ENCODE peak calls at places on chromosome 3, in eight cellular contexts. N, I, C, H, K, L, S and T are unnamed samples.
A peak's percentile ranks its signal among the peaks of the same experiment; 100 is the strongest.

GRCh38 chr3:138935864-138936762 is 10.8 kb downstream of the FOXL2 start:
- DNase-seq in N (peak; percentile 41), I (peak; percentile 13), C (peak; percentile 39), H (peak; percentile 83), K (no peak), L (peak; percentile 29), S (peak; percentile 71), T (peak; percentile 96)

GRCh38 chr3:12707425-12707824 is 43.5 kb upstream of the RAF1 start:
- DNase-seq in N (peak; percentile 44), I (no peak), C (no peak), H (no peak), K (peak; percentile 75), L (peak; percentile 37), S (no peak), T (no peak)

GRCh38 chr3:113626513-113627371 is 69.7 kb downstream of the USF3 start:
- DNase-seq in N (peak; percentile 57), I (peak; percentile 39), C (peak; percentile 64), H (peak; percentile 82), K (peak; percentile 55), L (peak; percentile 58), S (peak; percentile 32), T (peak; percentile 79)

GRCh38 chr3:149363053-149363452 is 14.4 kb downstream of the TM4SF1 start:
- DNase-seq in N (peak; percentile 42), I (peak; percentile 12), C (no peak), H (no peak), K (no peak), L (peak; percentile 86), S (no peak), T (no peak)

GRCh38 chr3:96814581-96815567 is at the start of gene EPHA6:
- DNase-seq in N (peak; percentile 3), I (no peak), C (no peak), H (no peak), K (no peak), L (no peak), S (no peak), T (peak; percentile 20)

GRCh38 chr3:12997387-12997786 is 75.8 kb downstream of the IQSEC1 start:
- DNase-seq in N (no peak), I (no peak), C (no peak), H (no peak), K (no peak), L (no peak), S (no peak), T (no peak)

GRCh38 chr3:13046569-13047279 is 26.5 kb downstream of the IQSEC1 start:
- DNase-seq in N (no peak), I (no peak), C (no peak), H (no peak), K (no peak), L (no peak), S (no peak), T (no peak)

GRCh38 chr3:99808163-99808794 is 9.4 kb upstream of the CMSS1 start:
- DNase-seq in N (peak; percentile 79), I (peak; percentile 47), C (peak; percentile 73), H (peak; percentile 83), K (peak; percentile 69), L (peak; percentile 84), S (peak; percentile 40), T (peak; percentile 64)

GRCh38 chr3:185205865-185206264 is 48.0 kb downstream of the EHHADH start:
- DNase-seq in N (no peak), I (no peak), C (no peak), H (no peak), K (no peak), L (no peak), S (no peak), T (no peak)

GRCh38 chr3:53175613-53176537 is 14.9 kb downstream of the PRKCD start:
- DNase-seq in N (no peak), I (no peak), C (no peak), H (no peak), K (no peak), L (peak; percentile 39), S (no peak), T (no peak)

GRCh38 chr3:40923130-40923529 is 276.2 kb upstream of the CTNNB1 start:
- DNase-seq in N (no peak), I (no peak), C (no peak), H (no peak), K (no peak), L (no peak), S (no peak), T (no peak)

GRCh38 chr3:184884359-184885017 is 72.5 kb downstream of the VPS8 start:
- DNase-seq in N (no peak), I (no peak), C (no peak), H (no peak), K (no peak), L (no peak), S (no peak), T (no peak)

GRCh38 chr3:197088370-197088769 is 58.8 kb upstream of the MELTF start:
- DNase-seq in N (no peak), I (no peak), C (no peak), H (no peak), K (peak; percentile 60), L (no peak), S (no peak), T (no peak)

GRCh38 chr3:148075829-148076716 is 621.6 kb upstream of the AGTR1 start:
- DNase-seq in N (peak; percentile 62), I (peak; percentile 19), C (peak; percentile 63), H (peak; percentile 35), K (peak; percentile 4), L (peak; percentile 59), S (peak; percentile 20), T (peak; percentile 28)

GRCh38 chr3:177894021-177894690 is 642.1 kb upstream of the KCNMB2 start:
- DNase-seq in N (no peak), I (no peak), C (peak; percentile 83), H (no peak), K (no peak), L (no peak), S (no peak), T (no peak)

GRCh38 chr3:13572926-13573623 is 24.1 kb downstream of the FBLN2 start:
- DNase-seq in N (no peak), I (no peak), C (no peak), H (no peak), K (no peak), L (no peak), S (no peak), T (no peak)

GRCh38 chr3:140206196-140207040 is 271.4 kb downstream of the CLSTN2 start:
- DNase-seq in N (peak; percentile 53), I (no peak), C (no peak), H (no peak), K (no peak), L (peak; percentile 18), S (peak; percentile 85), T (peak; percentile 27)

GRCh38 chr3:101868534-101869464 is 19.5 kb downstream of the NFKBIZ start:
- DNase-seq in N (peak; percentile 91), I (no peak), C (no peak), H (no peak), K (no peak), L (peak; percentile 58), S (no peak), T (no peak)